ENCODE peak calls at places on chromosome 19, in five cellular contexts. One of them, this sample, is unnamed.

GRCh38 chr19:30745476-30745985 is 373.3 kb downstream of the ZNF536 start:
- DNase-seq in GM12878: no peak
- DNase-seq in GM23338: no peak
- DNase-seq in astrocyte: no peak
- DNase-seq in hepatocyte: no peak
- DNase-seq in this sample: no peak

GRCh38 chr19:48398329-48399235 is 5.1 kb downstream of the GRIN2D start:
- DNase-seq in GM12878: no peak
- DNase-seq in GM23338: peak; percentile 97
- DNase-seq in astrocyte: peak; percentile 64
- DNase-seq in hepatocyte: peak; percentile 90
- DNase-seq in this sample: peak; percentile 95

GRCh38 chr19:566403-566802 is 6.0 kb upstream of the BSG start:
- DNase-seq in GM12878: no peak
- DNase-seq in GM23338: peak; percentile 25
- DNase-seq in astrocyte: no peak
- DNase-seq in hepatocyte: peak; percentile 69
- DNase-seq in this sample: no peak

GRCh38 chr19:33177417-33177976 is 16.6 kb upstream of the LRP3 start:
- DNase-seq in GM12878: no peak
- DNase-seq in GM23338: peak; percentile 61
- DNase-seq in astrocyte: no peak
- DNase-seq in hepatocyte: peak; percentile 86
- DNase-seq in this sample: no peak

GRCh38 chr19:6252066-6252465 is 27.7 kb downstream of the MLLT1 start:
- DNase-seq in GM12878: no peak
- DNase-seq in GM23338: no peak
- DNase-seq in astrocyte: no peak
- DNase-seq in hepatocyte: no peak
- DNase-seq in this sample: no peak

GRCh38 chr19:15332311-15332996 is at the start of gene BRD4:
- DNase-seq in GM12878: no peak
- DNase-seq in GM23338: peak; percentile 81
- DNase-seq in astrocyte: no peak
- DNase-seq in hepatocyte: peak; percentile 90
- DNase-seq in this sample: peak; percentile 82

GRCh38 chr19:50739841-50740426 is 16.8 kb downstream of the CLEC11A start:
- DNase-seq in GM12878: no peak
- DNase-seq in GM23338: peak; percentile 85
- DNase-seq in astrocyte: no peak
- DNase-seq in hepatocyte: no peak
- DNase-seq in this sample: no peak

GRCh38 chr19:49132974-49133609 is 13.7 kb downstream of the PPFIA3 start:
- DNase-seq in GM12878: no peak
- DNase-seq in GM23338: peak; percentile 84
- DNase-seq in astrocyte: no peak
- DNase-seq in hepatocyte: no peak
- DNase-seq in this sample: no peak

GRCh38 chr19:15722956-15723355 is 4.9 kb upstream of the OR10H2 start:
- DNase-seq in GM12878: no peak
- DNase-seq in GM23338: no peak
- DNase-seq in astrocyte: no peak
- DNase-seq in hepatocyte: no peak
- DNase-seq in this sample: no peak

GRCh38 chr19:15820646-15821045 is 5.2 kb upstream of the OR10H1 start:
- DNase-seq in GM12878: no peak
- DNase-seq in GM23338: no peak
- DNase-seq in astrocyte: no peak
- DNase-seq in hepatocyte: no peak
- DNase-seq in this sample: no peak

GRCh38 chr19:48353682-48354081 is 10.1 kb downstream of the TMEM143 start:
- DNase-seq in GM12878: no peak
- DNase-seq in GM23338: no peak
- DNase-seq in astrocyte: no peak
- DNase-seq in hepatocyte: no peak
- DNase-seq in this sample: no peak

GRCh38 chr19:46049597-46049996 is 8.8 kb upstream of the IGFL4 start:
- DNase-seq in GM12878: no peak
- DNase-seq in GM23338: peak; percentile 89
- DNase-seq in astrocyte: no peak
- DNase-seq in hepatocyte: no peak
- DNase-seq in this sample: peak; percentile 5

GRCh38 chr19:1765182-1765903 is 12.0 kb downstream of the ONECUT3 start:
- DNase-seq in GM12878: no peak
- DNase-seq in GM23338: no peak
- DNase-seq in astrocyte: no peak
- DNase-seq in hepatocyte: no peak
- DNase-seq in this sample: no peak

GRCh38 chr19:18208098-18208951 is 4.5 kb upstream of the RAB3A start:
- DNase-seq in GM12878: no peak
- DNase-seq in GM23338: peak; percentile 80
- DNase-seq in astrocyte: peak; percentile 55
- DNase-seq in hepatocyte: no peak
- DNase-seq in this sample: peak; percentile 62

GRCh38 chr19:16836115-16836905 is 7.1 kb downstream of the SIN3B start:
- DNase-seq in GM12878: peak; percentile 46
- DNase-seq in GM23338: peak; percentile 51
- DNase-seq in astrocyte: no peak
- DNase-seq in hepatocyte: no peak
- DNase-seq in this sample: peak; percentile 45

GRCh38 chr19:47448360-47448727 is 23.3 kb downstream of the SLC8A2 start:
- DNase-seq in GM12878: no peak
- DNase-seq in GM23338: no peak
- DNase-seq in astrocyte: no peak
- DNase-seq in hepatocyte: no peak
- DNase-seq in this sample: no peak

GRCh38 chr19:15812059-15812722 is 3.3 kb downstream of the OR10H1 start:
- DNase-seq in GM12878: no peak
- DNase-seq in GM23338: no peak
- DNase-seq in astrocyte: no peak
- DNase-seq in hepatocyte: no peak
- DNase-seq in this sample: no peak

GRCh38 chr19:16001481-16002312 is 52.9 kb downstream of the OR10H4 start:
- DNase-seq in GM12878: peak; percentile 55
- DNase-seq in GM23338: no peak
- DNase-seq in astrocyte: peak; percentile 10
- DNase-seq in hepatocyte: no peak
- DNase-seq in this sample: peak; percentile 8

GRCh38 chr19:2827840-2828489 is 8.3 kb downstream of the ZNF554 start:
- DNase-seq in GM12878: peak; percentile 36
- DNase-seq in GM23338: no peak
- DNase-seq in astrocyte: no peak
- DNase-seq in hepatocyte: no peak
- DNase-seq in this sample: no peak

GRCh38 chr19:14187586-14187985 is 18.4 kb downstream of the ADGRL1 start:
- DNase-seq in GM12878: no peak
- DNase-seq in GM23338: no peak
- DNase-seq in astrocyte: no peak
- DNase-seq in hepatocyte: no peak
- DNase-seq in this sample: no peak

GRCh38 chr19:22882797-22883196 is 50.7 kb downstream of the ZNF723 start:
- DNase-seq in GM12878: no peak
- DNase-seq in GM23338: peak; percentile 78
- DNase-seq in astrocyte: peak; percentile 0
- DNase-seq in hepatocyte: peak; percentile 13
- DNase-seq in this sample: peak; percentile 68

GRCh38 chr19:51779703-51780102 is 15.3 kb upstream of the FPR3 start:
- DNase-seq in GM12878: no peak
- DNase-seq in GM23338: no peak
- DNase-seq in astrocyte: no peak
- DNase-seq in hepatocyte: no peak
- DNase-seq in this sample: no peak

GRCh38 chr19:39507715-39508364 is 7.1 kb upstream of the SELENOV start:
- DNase-seq in GM12878: no peak
- DNase-seq in GM23338: no peak
- DNase-seq in astrocyte: no peak
- DNase-seq in hepatocyte: no peak
- DNase-seq in this sample: no peak
- H2AFZ ChIP-seq in GM12878: peak overlapping the region; percentile 89
- H2AFZ ChIP-seq in GM23338: peak overlapping the region; percentile 97
- H2AFZ ChIP-seq in astrocyte: peak overlapping the region; percentile 98
- H2AFZ ChIP-seq in hepatocyte: peak overlapping the region; percentile 93
- H2AFZ ChIP-seq in this sample: peak overlapping the region; percentile 57

GRCh38 chr19:38718747-38719543 is 25.3 kb downstream of the CAPN12 start:
- DNase-seq in GM12878: no peak
- DNase-seq in GM23338: peak; percentile 74
- DNase-seq in astrocyte: peak; percentile 63
- DNase-seq in hepatocyte: no peak
- DNase-seq in this sample: no peak

GRCh38 chr19:38717051-38717450 is 27.2 kb downstream of the CAPN12 start:
- DNase-seq in GM12878: no peak
- DNase-seq in GM23338: no peak
- DNase-seq in astrocyte: no peak
- DNase-seq in hepatocyte: no peak
- DNase-seq in this sample: no peak

GRCh38 chr19:38719761-38720558 is 24.3 kb downstream of the CAPN12 start:
- DNase-seq in GM12878: no peak
- DNase-seq in GM23338: no peak
- DNase-seq in astrocyte: peak; percentile 59
- DNase-seq in hepatocyte: no peak
- DNase-seq in this sample: no peak

GRCh38 chr19:38715540-38715939 is 28.7 kb downstream of the CAPN12 start:
- DNase-seq in GM12878: no peak
- DNase-seq in GM23338: no peak
- DNase-seq in astrocyte: no peak
- DNase-seq in hepatocyte: no peak
- DNase-seq in this sample: no peak

DNA sequence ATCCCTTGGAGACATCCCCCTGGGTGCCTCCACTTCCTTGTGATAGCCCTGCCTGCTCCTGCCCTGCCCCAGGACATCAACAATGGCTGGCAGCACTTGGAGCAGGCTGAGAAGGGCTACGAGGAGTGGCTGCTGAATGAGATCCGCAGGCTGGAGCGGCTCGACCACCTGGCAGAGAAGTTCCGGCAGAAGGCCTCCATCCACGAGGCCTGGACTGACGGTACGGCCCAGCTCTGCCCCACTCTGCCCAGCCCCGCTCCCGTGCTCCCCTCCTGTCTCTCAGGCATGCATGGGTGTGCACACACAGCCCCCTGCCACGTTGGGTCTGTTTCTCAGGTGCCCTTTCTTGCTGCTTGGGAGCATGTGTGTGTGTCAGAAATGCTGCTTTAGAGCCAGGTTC is 26.4 kb downstream of the CAPN12 start:
- DNase-seq in GM12878: no peak
- DNase-seq in GM23338: no peak
- DNase-seq in astrocyte: no peak
- DNase-seq in hepatocyte: no peak
- DNase-seq in this sample: no peak
- H3K4me1 ChIP-seq in GM12878: no peaks in the 10 kb centered on the region
- H3K4me1 ChIP-seq in GM23338: no peaks in the 10 kb centered on the region
- H3K4me1 ChIP-seq in astrocyte: peaks cover 25% of the 10 kb centered on the region
- H3K4me1 ChIP-seq in hepatocyte: peaks cover 14% of the 10 kb centered on the region
- H3K4me1 ChIP-seq in this sample: no peaks in the 10 kb centered on the region

GRCh38 chr19:55096061-55096701 is 20.5 kb downstream of the EPS8L1 start:
- DNase-seq in GM12878: no peak
- DNase-seq in GM23338: peak; percentile 67
- DNase-seq in astrocyte: no peak
- DNase-seq in hepatocyte: no peak
- DNase-seq in this sample: peak; percentile 19
- TF ChIP-seq CTCF in GM12878: no peak
- TF ChIP-seq CTCF in GM23338: peak; percentile 50
- TF ChIP-seq CTCF in astrocyte: no peak
- TF ChIP-seq CTCF in hepatocyte: no peak
- TF ChIP-seq CTCF in this sample: peak; percentile 60

DNA sequence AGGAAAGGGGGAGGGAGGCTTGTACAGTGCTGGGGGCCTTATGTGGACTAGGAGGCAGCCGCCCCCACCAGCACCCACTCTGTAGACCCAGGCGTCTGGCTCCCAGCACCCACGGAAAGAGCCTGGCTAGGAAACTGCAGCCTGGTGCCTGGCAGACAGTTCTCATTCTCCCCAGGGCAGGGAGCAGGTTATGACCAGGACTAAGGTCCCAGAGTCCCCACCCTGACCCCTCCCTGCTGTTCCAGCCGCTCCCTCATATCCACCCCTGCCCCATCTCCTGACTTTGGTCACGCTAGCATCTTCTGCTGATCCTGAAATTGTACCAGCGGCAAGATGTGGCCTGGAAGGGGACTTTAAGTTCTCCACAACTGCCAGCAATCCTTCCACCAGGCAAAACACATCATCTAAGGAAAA is at the start of gene FXYD3:
- DNase-seq in GM12878: no peak
- DNase-seq in GM23338: no peak
- DNase-seq in astrocyte: no peak
- DNase-seq in hepatocyte: no peak
- DNase-seq in this sample: no peak
- H2AFZ ChIP-seq in GM12878: peak within 1 kb of the TSS; percentile 72
- H2AFZ ChIP-seq in GM23338: peak within 1 kb of the TSS; percentile 93
- H2AFZ ChIP-seq in astrocyte: no peak within 1 kb of the TSS
- H2AFZ ChIP-seq in hepatocyte: peak within 1 kb of the TSS; percentile 34
- H2AFZ ChIP-seq in this sample: peak within 1 kb of the TSS; percentile 83

GRCh38 chr19:12782174-12782423 is 6.7 kb upstream of the HOOK2 start:
- DNase-seq in GM12878: no peak
- DNase-seq in GM23338: no peak
- DNase-seq in astrocyte: no peak
- DNase-seq in hepatocyte: no peak
- DNase-seq in this sample: no peak

GRCh38 chr19:12784394-12784870 is 6.9 kb upstream of the JUNB start:
- DNase-seq in GM12878: no peak
- DNase-seq in GM23338: no peak
- DNase-seq in astrocyte: no peak
- DNase-seq in hepatocyte: no peak
- DNase-seq in this sample: peak; percentile 14

GRCh38 chr19:12782424-12783225 is 7.3 kb upstream of the HOOK2 start:
- DNase-seq in GM12878: no peak
- DNase-seq in GM23338: peak; percentile 55
- DNase-seq in astrocyte: peak; percentile 74
- DNase-seq in hepatocyte: peak; percentile 89
- DNase-seq in this sample: peak; percentile 54

GRCh38 chr19:12783849-12784393 is 7.4 kb upstream of the JUNB start:
- DNase-seq in GM12878: no peak
- DNase-seq in GM23338: no peak
- DNase-seq in astrocyte: no peak
- DNase-seq in hepatocyte: peak; percentile 68
- DNase-seq in this sample: no peak

DNA sequence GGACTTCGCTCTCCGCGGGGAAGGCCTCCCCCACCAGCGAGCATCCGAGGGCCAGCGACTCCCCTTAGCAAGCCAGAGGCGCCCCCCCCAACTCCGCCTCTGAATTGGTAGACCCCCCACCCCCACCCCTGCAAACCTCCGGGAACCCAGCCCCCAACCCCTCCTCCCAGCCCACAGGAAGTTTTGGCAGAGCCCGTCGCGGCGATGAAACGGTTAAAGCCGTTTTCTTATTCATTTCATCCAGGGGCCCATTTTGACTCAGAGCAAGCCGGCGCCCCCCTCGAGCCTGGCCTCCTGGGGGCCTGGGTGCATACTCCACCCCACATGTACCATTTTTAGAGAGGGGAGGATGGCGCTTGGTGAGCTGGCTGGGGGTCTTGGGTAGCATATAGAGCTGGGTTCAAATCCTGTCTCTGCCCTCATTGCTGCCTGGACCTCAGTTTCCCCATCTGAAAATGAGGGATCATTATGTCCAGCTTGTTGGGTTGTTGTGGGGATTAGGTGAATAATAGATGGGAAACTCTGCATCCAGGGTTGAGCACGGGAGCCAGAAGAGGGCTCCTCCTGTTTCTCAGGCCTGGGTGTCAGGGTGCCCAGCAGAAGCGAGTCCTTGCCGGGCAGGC is 7.9 kb upstream of the JUNB start:
- DNase-seq in GM12878: no peak
- DNase-seq in GM23338: peak; percentile 64
- DNase-seq in astrocyte: no peak
- DNase-seq in hepatocyte: no peak
- DNase-seq in this sample: no peak
- H3K4me1 ChIP-seq in GM12878: peaks cover 79% of the 10 kb centered on the region
- H3K4me1 ChIP-seq in GM23338: peaks cover 28% of the 10 kb centered on the region
- H3K4me1 ChIP-seq in astrocyte: peaks cover 57% of the 10 kb centered on the region
- H3K4me1 ChIP-seq in hepatocyte: peaks cover 74% of the 10 kb centered on the region
- H3K4me1 ChIP-seq in this sample: peaks cover 67% of the 10 kb centered on the region